ENCODE peak calls at places on chromosome 12, in five cellular contexts. N, G, S, D and M are unnamed samples. For H3K4me1, the result is how much of the 10 kb centered on the place peaks cover.

GRCh38 chr12:130583317-130583716 is 132.8 kb downstream of the RIMBP2 start:
- DNase-seq in D (no peak), N (no peak), S (no peak), G (no peak), M (no peak)

GRCh38 chr12:16347391-16348298 is at the start of gene MGST1:
- DNase-seq in N (peak), S (peak), D (peak), G (peak), M (peak)

GRCh38 chr12:66304296-66304915 is 2.1 kb downstream of the HELB start:
- DNase-seq in D (no peak), S (no peak), N (no peak), G (no peak), M (no peak)

GRCh38 chr12:24408305-24408704 is 458.8 kb upstream of the SOX5 start:
- DNase-seq in G (no peak), N (no peak), D (no peak), S (no peak), M (no peak)

GRCh38 chr12:92362785-92363184 is 217.1 kb upstream of the BTG1 start:
- DNase-seq in G (no peak), D (no peak), S (no peak), N (no peak), M (no peak)

GRCh38 chr12:10362828-10363664 is 26.8 kb downstream of the KLRK1 start:
- DNase-seq in D (no peak), N (no peak), G (no peak), S (no peak), M (no peak)

GRCh38 chr12:109058773-109059172 is 6.4 kb downstream of the USP30 start:
- DNase-seq in D (no peak), G (no peak), S (no peak), N (no peak), M (no peak)

GRCh38 chr12:1491983-1492697 is 102.2 kb downstream of the FBXL14 start:
- DNase-seq in N (no peak), G (no peak), D (no peak), S (no peak), M (no peak)

GRCh38 chr12:56010112-56010570 is 10.7 kb upstream of the IKZF4 start:
- DNase-seq in N (no peak), D (no peak), G (no peak), S (no peak), M (no peak)

GRCh38 chr12:132593938-132594358 is 16.4 kb downstream of the LRCOL1 start:
- DNase-seq in S (peak), D (peak), N (peak), G (peak), M (peak)

GRCh38 chr12:55659486-55660385 is 23.0 kb downstream of the OR10P1 start:
- DNase-seq in G (no peak), S (no peak), N (no peak), D (no peak), M (no peak)

GRCh38 chr12:6778212-6778570 is 5.9 kb downstream of the LAG3 start:
- DNase-seq in S (no peak), G (no peak), D (peak), N (no peak), M (no peak)

GRCh38 chr12:49131973-49132461 is 822 bp upstream of the TUBA1B start:
- DNase-seq in G (no peak), N (no peak), D (peak), S (no peak), M (peak)

GRCh38 chr12:126930234-126930633 is 1336.7 kb upstream of the TMEM132C start:
- DNase-seq in G (no peak), S (no peak), N (no peak), D (no peak), M (no peak)

GRCh38 chr12:80041691-80042090 is 57.6 kb upstream of the OTOGL start:
- DNase-seq in N (no peak), D (no peak), G (no peak), S (no peak), M (no peak)

GRCh38 chr12:66210840-66211239 is 21.8 kb downstream of the IRAK3 start:
- DNase-seq in G (no peak), N (no peak), D (no peak), S (no peak), M (no peak)

GRCh38 chr12:56677680-56678079 is 10.4 kb downstream of the PTGES3 start:
- DNase-seq in N (no peak), S (no peak), G (no peak), D (no peak), M (no peak)

GRCh38 chr12:53115891-53116675 is 12.8 kb downstream of the SOAT2 start:
- DNase-seq in N (no peak), G (no peak), S (no peak), D (no peak), M (no peak)

GRCh38 chr12:13973981-13974380 is 7.4 kb downstream of the GRIN2B start:
- DNase-seq in N (peak), D (no peak), S (no peak), G (no peak), M (no peak)

GRCh38 chr12:124463341-124463861 is 104.0 kb downstream of the NCOR2 start:
- DNase-seq in N (no peak), S (no peak), D (peak), G (no peak), M (no peak)

GRCh38 chr12:14691560-14691959 is 4.8 kb downstream of the GUCY2C start:
- DNase-seq in G (no peak), D (no peak), N (peak), S (no peak), M (no peak)

GRCh38 chr12:129294868-129295267 is 441.6 kb downstream of the GLT1D1 start:
- DNase-seq in N (no peak), D (no peak), S (no peak), G (no peak), M (no peak)

GRCh38 chr12:46965880-46966279 is 113.5 kb upstream of the PCED1B start:
- DNase-seq in G (no peak), S (no peak), D (no peak), N (no peak), M (no peak)

GRCh38 chr12:102964872-102965271 is 7.4 kb downstream of the ASCL1 start:
- DNase-seq in S (no peak), G (peak), D (peak), N (peak), M (no peak)

GRCh38 chr12:12008232-12008850 is 62.4 kb upstream of the BCL2L14 start:
- DNase-seq in S (no peak), G (no peak), N (no peak), D (no peak), M (no peak)

GRCh38 chr12:56469007-56469930 is 891 bp downstream of the SPRYD4 start:
- DNase-seq in S (no peak), G (peak), D (no peak), N (peak), M (no peak)

DNA sequence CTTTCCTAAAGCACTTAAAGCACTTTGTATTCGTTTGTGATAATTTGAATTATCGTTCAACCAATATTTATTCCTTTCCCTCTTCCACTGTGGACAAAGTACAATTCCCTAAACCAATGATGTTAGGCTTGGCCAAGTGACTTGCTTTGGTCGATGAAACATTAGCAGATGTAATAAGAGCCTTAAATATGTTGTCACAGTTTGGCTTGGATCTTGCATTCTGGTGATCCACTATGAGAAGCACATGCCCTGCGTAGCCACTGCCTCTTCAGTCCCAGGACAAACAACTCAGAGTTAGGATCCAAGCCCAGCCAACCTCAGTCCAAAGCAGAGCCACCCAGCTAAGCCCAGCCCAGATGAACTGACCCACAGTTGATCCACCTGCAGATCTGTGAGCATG is 8.4 kb upstream of the C12orf75 start:
- DNase-seq in D (no peak), S (no peak), N (no peak), G (no peak), M (no peak)
- H3K4me1 ChIP-seq in D (under half), S (under half), N (under half), G (under half), M (under half)

GRCh38 chr12:51907083-51907863 is at the start of gene ACVRL1:
- DNase-seq in N (no peak), S (peak), G (peak), D (no peak), M (no peak)

GRCh38 chr12:51907864-51908425 is 641 bp downstream of the ACVRL1 start:
- DNase-seq in D (no peak), N (no peak), S (peak), G (no peak), M (no peak)

GRCh38 chr12:51910691-51911090 is 3.4 kb downstream of the ACVRL1 start:
- DNase-seq in G (no peak), N (no peak), D (no peak), S (no peak), M (no peak)

GRCh38 chr12:51910168-51910567 is 2.9 kb downstream of the ACVRL1 start:
- DNase-seq in S (no peak), D (no peak), G (no peak), N (no peak), M (no peak)

GRCh38 chr12:51908876-51909592 is 1.7 kb downstream of the ACVRL1 start:
- DNase-seq in N (no peak), D (no peak), S (no peak), G (no peak), M (no peak)
- H3K4me1 ChIP-seq in N (under half), D (under half), S (under half), G (under half), M (under half)

DNA sequence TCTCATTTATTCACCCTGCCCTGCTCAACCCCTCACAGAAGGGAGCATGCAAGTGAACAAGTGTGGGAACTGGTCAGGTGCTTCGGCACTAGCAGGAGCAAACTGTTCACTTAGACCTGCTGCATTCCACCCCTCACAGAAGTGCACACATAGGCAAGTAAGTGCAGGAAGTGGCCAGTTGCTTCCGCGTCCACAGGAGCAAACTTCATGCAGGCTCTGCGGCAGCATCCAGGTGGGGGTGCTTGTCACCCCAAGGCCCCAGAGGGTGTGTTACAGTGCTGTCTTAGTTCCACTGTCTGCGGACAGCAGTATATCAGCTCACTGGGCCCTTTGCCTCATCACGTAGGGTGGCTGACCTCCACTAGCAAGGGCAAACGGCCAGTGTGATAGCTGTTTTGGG is 167.3 kb upstream of the AVPR1A start:
- DNase-seq in D (no peak), S (no peak), N (no peak), G (no peak), M (no peak)
- H3K4me1 ChIP-seq in D (under half), S (under half), N (under half), G (under half), M (under half)

GRCh38 chr12:47993491-47993890 is 10.8 kb downstream of the COL2A1 start:
- DNase-seq in G (peak), N (no peak), S (no peak), D (no peak), M (no peak)
- H3K4me1 ChIP-seq in G (under half), N (under half), S (under half), D (under half), M (under half)

GRCh38 chr12:93417967-93418480 is 23.7 kb downstream of the UBE2N start:
- DNase-seq in D (no peak), G (no peak), S (no peak), N (no peak), M (no peak)

GRCh38 chr12:93419388-93420034 is 22.2 kb downstream of the UBE2N start:
- DNase-seq in D (peak), S (no peak), G (no peak), N (no peak), M (no peak)

GRCh38 chr12:93415723-93416464 is 25.9 kb downstream of the UBE2N start:
- DNase-seq in G (no peak), S (no peak), D (no peak), N (no peak), M (no peak)
- H3K4me1 ChIP-seq in G (under half), S (under half), D (under half), N (under half), M (under half)